ENCODE peak calls at places on chromosomes 7 and 10, in five cellular contexts. One of them, this sample, is unnamed.

GRCh38 chr10:21281173-21281572 is 244.3 kb downstream of the SKIDA1 start:
- DNase-seq in NT2/D1: no peak
- DNase-seq in breast epithelium: no peak
- DNase-seq in lower lobe of right lung: no peak
- DNase-seq in iPS DF 6.9: no peak
- DNase-seq in this sample: no peak

GRCh38 chr10:83062871-83063270 is 1076.4 kb upstream of the GHITM start:
- DNase-seq in NT2/D1: peak; percentile 1
- DNase-seq in breast epithelium: no peak
- DNase-seq in lower lobe of right lung: no peak
- DNase-seq in iPS DF 6.9: no peak
- DNase-seq in this sample: no peak

GRCh38 chr7:34806831-34807230 is 148.8 kb downstream of the NPSR1 start:
- DNase-seq in NT2/D1: no peak
- DNase-seq in breast epithelium: no peak
- DNase-seq in lower lobe of right lung: no peak
- DNase-seq in iPS DF 6.9: no peak
- DNase-seq in this sample: no peak

GRCh38 chr7:24981544-24981951 is 1.6 kb upstream of the OSBPL3 start:
- DNase-seq in NT2/D1: no peak
- DNase-seq in breast epithelium: peak; percentile 59
- DNase-seq in lower lobe of right lung: peak; percentile 74
- DNase-seq in iPS DF 6.9: no peak
- DNase-seq in this sample: peak; percentile 40

GRCh38 chr7:78716876-78717275 is 736.6 kb downstream of the MAGI2 start:
- DNase-seq in NT2/D1: no peak
- DNase-seq in breast epithelium: no peak
- DNase-seq in lower lobe of right lung: no peak
- DNase-seq in iPS DF 6.9: no peak
- DNase-seq in this sample: no peak

GRCh38 chr7:5824297-5824610 is 42.8 kb upstream of the RNF216 start:
- DNase-seq in NT2/D1: no peak
- DNase-seq in breast epithelium: no peak
- DNase-seq in lower lobe of right lung: no peak
- DNase-seq in iPS DF 6.9: no peak
- DNase-seq in this sample: peak; percentile 65

GRCh38 chr10:114483575-114483974 is 79.3 kb upstream of the AFAP1L2 start:
- DNase-seq in NT2/D1: no peak
- DNase-seq in breast epithelium: no peak
- DNase-seq in lower lobe of right lung: no peak
- DNase-seq in iPS DF 6.9: no peak
- DNase-seq in this sample: no peak

GRCh38 chr10:85317827-85318226 is 989.4 kb downstream of the CCSER2 start:
- DNase-seq in NT2/D1: no peak
- DNase-seq in breast epithelium: no peak
- DNase-seq in lower lobe of right lung: no peak
- DNase-seq in iPS DF 6.9: no peak
- DNase-seq in this sample: no peak

GRCh38 chr10:61793760-61794713 is 107.5 kb upstream of the ARID5B start:
- DNase-seq in NT2/D1: no peak
- DNase-seq in breast epithelium: no peak
- DNase-seq in lower lobe of right lung: no peak
- DNase-seq in iPS DF 6.9: no peak
- DNase-seq in this sample: no peak

GRCh38 chr10:24396396-24396795 is 187.5 kb downstream of the KIAA1217 start:
- DNase-seq in NT2/D1: no peak
- DNase-seq in breast epithelium: no peak
- DNase-seq in lower lobe of right lung: no peak
- DNase-seq in iPS DF 6.9: no peak
- DNase-seq in this sample: no peak

GRCh38 chr10:22629843-22630228 is 84.5 kb downstream of the PIP4K2A start:
- DNase-seq in NT2/D1: no peak
- DNase-seq in breast epithelium: no peak
- DNase-seq in lower lobe of right lung: no peak
- DNase-seq in iPS DF 6.9: no peak
- DNase-seq in this sample: no peak

GRCh38 chr7:155380986-155381851 is 76.7 kb upstream of the EN2 start:
- DNase-seq in NT2/D1: no peak
- DNase-seq in breast epithelium: no peak
- DNase-seq in lower lobe of right lung: no peak
- DNase-seq in iPS DF 6.9: no peak
- DNase-seq in this sample: no peak

GRCh38 chr10:33819206-33819605 is 484.7 kb upstream of the NRP1 start:
- DNase-seq in NT2/D1: no peak
- DNase-seq in breast epithelium: no peak
- DNase-seq in lower lobe of right lung: no peak
- DNase-seq in iPS DF 6.9: no peak
- DNase-seq in this sample: no peak

GRCh38 chr7:134811798-134812197 is 32.4 kb downstream of the CALD1 start:
- DNase-seq in NT2/D1: no peak
- DNase-seq in breast epithelium: no peak
- DNase-seq in lower lobe of right lung: no peak
- DNase-seq in iPS DF 6.9: no peak
- DNase-seq in this sample: no peak

GRCh38 chr10:101777085-101777856 is 1.4 kb upstream of the FGF8 start:
- DNase-seq in NT2/D1: no peak
- DNase-seq in breast epithelium: no peak
- DNase-seq in lower lobe of right lung: no peak
- DNase-seq in iPS DF 6.9: no peak
- DNase-seq in this sample: no peak

GRCh38 chr7:13945670-13946069 is 43.8 kb downstream of the ETV1 start:
- DNase-seq in NT2/D1: no peak
- DNase-seq in breast epithelium: no peak
- DNase-seq in lower lobe of right lung: no peak
- DNase-seq in iPS DF 6.9: no peak
- DNase-seq in this sample: no peak

GRCh38 chr7:4797858-4798705 is 22.7 kb downstream of the AP5Z1 start:
- DNase-seq in NT2/D1: peak; percentile 54
- DNase-seq in breast epithelium: no peak
- DNase-seq in lower lobe of right lung: peak; percentile 74
- DNase-seq in iPS DF 6.9: peak; percentile 66
- DNase-seq in this sample: peak; percentile 57

GRCh38 chr10:48444266-48444665 is 137.8 kb downstream of the MAPK8 start:
- DNase-seq in NT2/D1: peak; percentile 20
- DNase-seq in breast epithelium: no peak
- DNase-seq in lower lobe of right lung: no peak
- DNase-seq in iPS DF 6.9: peak; percentile 27
- DNase-seq in this sample: no peak

GRCh38 chr7:55539380-55539779 is 32.9 kb downstream of the VOPP1 start:
- DNase-seq in NT2/D1: peak; percentile 73
- DNase-seq in breast epithelium: no peak
- DNase-seq in lower lobe of right lung: no peak
- DNase-seq in iPS DF 6.9: no peak
- DNase-seq in this sample: no peak

GRCh38 chr7:30710669-30711068 is 28.4 kb upstream of the CRHR2 start:
- DNase-seq in NT2/D1: no peak
- DNase-seq in breast epithelium: no peak
- DNase-seq in lower lobe of right lung: no peak
- DNase-seq in iPS DF 6.9: no peak
- DNase-seq in this sample: no peak

GRCh38 chr7:108016841-108017775 is 14.1 kb upstream of the LAMB1 start:
- DNase-seq in NT2/D1: no peak
- DNase-seq in breast epithelium: no peak
- DNase-seq in lower lobe of right lung: no peak
- DNase-seq in iPS DF 6.9: no peak
- DNase-seq in this sample: no peak

GRCh38 chr10:71833451-71834342 is 17.4 kb downstream of the PSAP start:
- DNase-seq in NT2/D1: no peak
- DNase-seq in breast epithelium: no peak
- DNase-seq in lower lobe of right lung: no peak
- DNase-seq in iPS DF 6.9: no peak
- DNase-seq in this sample: no peak

GRCh38 chr10:71837085-71837827 is 13.8 kb downstream of the PSAP start:
- DNase-seq in NT2/D1: no peak
- DNase-seq in breast epithelium: no peak
- DNase-seq in lower lobe of right lung: no peak
- DNase-seq in iPS DF 6.9: no peak
- DNase-seq in this sample: peak; percentile 38

GRCh38 chr10:71834343-71834674 is 16.7 kb downstream of the PSAP start:
- DNase-seq in NT2/D1: no peak
- DNase-seq in breast epithelium: no peak
- DNase-seq in lower lobe of right lung: no peak
- DNase-seq in iPS DF 6.9: no peak
- DNase-seq in this sample: no peak

GRCh38 chr10:71836594-71836970 is 14.5 kb downstream of the PSAP start:
- DNase-seq in NT2/D1: no peak
- DNase-seq in breast epithelium: no peak
- DNase-seq in lower lobe of right lung: no peak
- DNase-seq in iPS DF 6.9: no peak
- DNase-seq in this sample: no peak

DNA sequence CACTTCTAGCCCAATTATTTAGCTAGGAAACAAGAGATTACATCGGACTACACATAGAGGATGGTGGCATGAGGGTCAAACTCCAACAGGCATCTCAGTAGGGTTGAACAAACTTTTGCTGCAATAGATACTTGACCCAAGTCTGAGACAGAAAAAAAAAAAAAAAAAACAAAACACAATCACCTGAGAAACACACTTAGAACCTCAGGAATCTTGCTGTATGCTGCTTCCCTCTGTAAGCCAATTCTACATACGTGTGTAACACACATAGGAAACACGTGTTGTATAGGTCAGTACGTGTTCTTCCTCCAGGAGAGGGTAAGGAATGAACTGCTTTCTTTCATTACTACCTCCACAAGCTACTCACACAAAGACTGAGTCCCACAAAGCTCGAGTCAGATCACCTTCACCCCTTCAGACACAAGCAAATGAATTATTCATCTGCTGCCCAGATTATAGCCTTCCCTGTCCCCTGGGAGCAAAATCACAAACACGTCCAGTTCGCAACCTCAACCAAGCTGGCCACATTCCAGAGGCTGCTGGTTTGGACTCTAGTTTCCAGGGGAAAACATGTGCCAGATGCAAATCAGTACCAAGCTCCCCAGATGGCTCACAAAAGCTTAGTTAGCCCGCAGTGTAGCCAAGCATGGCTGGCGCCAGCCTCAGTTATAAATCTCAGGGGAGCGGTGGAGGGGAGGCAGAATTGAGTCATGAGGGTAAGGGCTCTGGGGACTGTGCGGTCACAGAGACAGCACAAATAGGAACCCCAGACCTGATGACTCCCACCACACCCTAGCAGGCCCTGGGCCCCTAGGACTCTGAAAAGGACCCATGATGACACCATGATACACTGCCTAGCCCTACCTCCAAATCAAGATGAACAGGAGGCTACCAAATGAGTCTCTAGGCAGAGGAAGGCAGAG is 15.1 kb downstream of the PSAP start:
- DNase-seq in NT2/D1: no peak
- DNase-seq in breast epithelium: no peak
- DNase-seq in lower lobe of right lung: no peak
- DNase-seq in iPS DF 6.9: no peak
- DNase-seq in this sample: no peak
- H3K4me3 ChIP-seq in NT2/D1: no peak overlapping the region
- H3K4me3 ChIP-seq in breast epithelium: no peak overlapping the region
- H3K4me3 ChIP-seq in lower lobe of right lung: no peak overlapping the region
- H3K4me3 ChIP-seq in iPS DF 6.9: no peak overlapping the region
- H3K4me3 ChIP-seq in this sample: no peak overlapping the region

DNA sequence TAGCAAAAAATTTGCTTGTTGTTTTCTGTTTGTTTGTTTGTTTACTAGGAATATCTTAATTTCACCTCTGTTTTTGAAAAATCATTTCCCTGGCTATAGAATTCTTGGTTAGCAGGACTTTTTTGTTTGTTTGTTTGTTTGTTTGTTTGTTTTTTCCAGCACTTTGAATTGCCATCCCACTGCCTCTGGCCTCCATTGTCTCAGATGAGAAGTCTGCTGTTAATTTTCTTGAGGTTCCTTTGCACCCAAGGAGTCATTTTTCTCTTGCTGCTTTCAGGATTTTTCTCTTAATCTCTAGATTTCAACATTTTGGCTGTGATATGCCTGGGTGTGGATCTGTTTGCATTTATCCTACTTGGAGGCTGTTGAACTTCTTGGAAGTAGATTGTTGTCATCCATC is 105.7 kb downstream of the FOXL3 start:
- DNase-seq in NT2/D1: no peak
- DNase-seq in breast epithelium: no peak
- DNase-seq in lower lobe of right lung: no peak
- DNase-seq in iPS DF 6.9: no peak
- DNase-seq in this sample: no peak
- H3K9me3 ChIP-seq in NT2/D1: peaks cover 73% of the 10 kb centered on the region
- H3K9me3 ChIP-seq in breast epithelium: peaks cover 27% of the 10 kb centered on the region
- H3K9me3 ChIP-seq in lower lobe of right lung: peaks cover 17% of the 10 kb centered on the region
- H3K9me3 ChIP-seq in iPS DF 6.9: peaks cover 6% of the 10 kb centered on the region
- H3K9me3 ChIP-seq in this sample: peaks cover 7% of the 10 kb centered on the region

DNA sequence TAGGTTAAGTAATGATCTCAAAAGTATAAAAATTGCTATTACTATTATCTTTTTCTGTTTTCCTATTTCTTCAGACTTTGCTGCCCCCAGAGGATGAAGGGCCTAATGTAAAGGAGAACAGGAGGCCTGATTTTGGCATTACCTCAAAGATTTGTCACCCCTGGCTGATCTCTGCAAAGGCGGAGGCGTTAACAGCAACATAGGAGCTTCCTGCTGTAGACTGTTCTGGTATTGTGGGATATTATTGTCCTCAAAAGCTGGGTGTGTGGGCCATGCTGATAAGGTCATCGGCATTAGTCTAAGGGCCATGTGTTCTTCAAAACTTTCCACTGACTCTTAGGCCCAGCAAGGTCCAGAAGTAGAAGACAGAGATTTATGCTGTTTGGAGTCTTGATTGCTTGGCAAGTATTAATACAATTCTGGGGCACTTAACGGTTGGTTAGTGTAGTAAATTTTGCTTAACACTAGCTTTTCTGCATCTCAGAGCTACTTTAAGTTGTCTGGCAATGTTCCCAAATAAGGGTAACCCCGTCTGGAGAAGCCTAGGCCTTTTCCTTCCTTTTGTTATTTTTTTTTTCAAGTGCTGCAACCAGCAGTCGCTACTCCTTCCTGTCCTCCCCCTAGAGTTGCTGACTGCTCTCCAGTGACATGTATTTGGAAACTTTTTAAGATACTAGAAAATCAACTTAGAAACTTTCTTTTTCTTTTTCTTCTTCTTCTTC is 14.0 kb upstream of the ENTPD1 start:
- DNase-seq in NT2/D1: no peak
- DNase-seq in breast epithelium: no peak
- DNase-seq in lower lobe of right lung: no peak
- DNase-seq in iPS DF 6.9: no peak
- DNase-seq in this sample: no peak
- H3K4me1 ChIP-seq in NT2/D1: no peaks in the 10 kb centered on the region
- H3K4me1 ChIP-seq in breast epithelium: no peaks in the 10 kb centered on the region
- H3K4me1 ChIP-seq in lower lobe of right lung: peaks cover 24% of the 10 kb centered on the region
- H3K4me1 ChIP-seq in iPS DF 6.9: peaks cover 2% of the 10 kb centered on the region
- H3K4me1 ChIP-seq in this sample: no peaks in the 10 kb centered on the region

GRCh38 chr10:69504576-69505250 is 53.4 kb downstream of the TSPAN15 start:
- DNase-seq in NT2/D1: no peak
- DNase-seq in breast epithelium: no peak
- DNase-seq in lower lobe of right lung: peak; percentile 38
- DNase-seq in iPS DF 6.9: no peak
- DNase-seq in this sample: no peak

GRCh38 chr10:69505636-69506318 is 54.5 kb downstream of the TSPAN15 start:
- DNase-seq in NT2/D1: no peak
- DNase-seq in breast epithelium: no peak
- DNase-seq in lower lobe of right lung: no peak
- DNase-seq in iPS DF 6.9: no peak
- DNase-seq in this sample: no peak

GRCh38 chr10:69506487-69506833 is 55.2 kb downstream of the TSPAN15 start:
- DNase-seq in NT2/D1: no peak
- DNase-seq in breast epithelium: no peak
- DNase-seq in lower lobe of right lung: no peak
- DNase-seq in iPS DF 6.9: no peak
- DNase-seq in this sample: no peak

GRCh38 chr10:69508738-69509340 is 57.6 kb downstream of the TSPAN15 start:
- DNase-seq in NT2/D1: no peak
- DNase-seq in breast epithelium: no peak
- DNase-seq in lower lobe of right lung: no peak
- DNase-seq in iPS DF 6.9: no peak
- DNase-seq in this sample: no peak

GRCh38 chr10:69506834-69507643 is 55.8 kb downstream of the TSPAN15 start:
- DNase-seq in NT2/D1: no peak
- DNase-seq in breast epithelium: no peak
- DNase-seq in lower lobe of right lung: no peak
- DNase-seq in iPS DF 6.9: no peak
- DNase-seq in this sample: peak; percentile 5
- H3K4me3 ChIP-seq in NT2/D1: no peak overlapping the region
- H3K4me3 ChIP-seq in breast epithelium: no peak overlapping the region
- H3K4me3 ChIP-seq in lower lobe of right lung: no peak overlapping the region
- H3K4me3 ChIP-seq in iPS DF 6.9: no peak overlapping the region
- H3K4me3 ChIP-seq in this sample: peak overlapping the region; percentile 43